ENCODE peak calls at places on chromosomes 5 and 9, in seven cellular contexts. One of them, this sample, is unnamed.

GRCh38 chr5:9140711-9141110 is 405.2 kb downstream of the SEMA5A start:
- DNase-seq in A549: no peak
- DNase-seq in PC-3: no peak
- DNase-seq in neural progenitor cell: no peak
- DNase-seq in endothelial cell of umbilical vein: no peak
- DNase-seq in fibroblast of lung: no peak
- DNase-seq in brain microvascular endothelial cell: no peak
- DNase-seq in this sample: no peak

GRCh38 chr9:127754099-127754760 is 19.1 kb upstream of the TOR2A start:
- DNase-seq in brain microvascular endothelial cell: no peak
- DNase-seq in endothelial cell of umbilical vein: no peak
- DNase-seq in fibroblast of lung: no peak
- DNase-seq in neural progenitor cell: peak
- DNase-seq in PC-3: no peak
- DNase-seq in A549: peak
- DNase-seq in this sample: peak

GRCh38 chr9:6024035-6024554 is 8.7 kb upstream of the RANBP6 start:
- DNase-seq in A549: peak
- DNase-seq in endothelial cell of umbilical vein: peak
- DNase-seq in PC-3: peak
- DNase-seq in neural progenitor cell: peak
- DNase-seq in brain microvascular endothelial cell: no peak
- DNase-seq in fibroblast of lung: peak
- DNase-seq in this sample: peak

GRCh38 chr5:139678751-139679750 is 30.9 kb downstream of the CXXC5 start:
- DNase-seq in PC-3: no peak
- DNase-seq in neural progenitor cell: no peak
- DNase-seq in brain microvascular endothelial cell: no peak
- DNase-seq in A549: no peak
- DNase-seq in endothelial cell of umbilical vein: no peak
- DNase-seq in fibroblast of lung: no peak
- DNase-seq in this sample: no peak

GRCh38 chr9:82091100-82091499 is 102.5 kb downstream of the SPATA31D1 start:
- DNase-seq in neural progenitor cell: no peak
- DNase-seq in endothelial cell of umbilical vein: no peak
- DNase-seq in A549: no peak
- DNase-seq in PC-3: no peak
- DNase-seq in fibroblast of lung: no peak
- DNase-seq in brain microvascular endothelial cell: no peak
- DNase-seq in this sample: no peak

GRCh38 chr5:3034449-3034848 is 283.0 kb upstream of the IRX2 start:
- DNase-seq in fibroblast of lung: no peak
- DNase-seq in neural progenitor cell: no peak
- DNase-seq in brain microvascular endothelial cell: no peak
- DNase-seq in endothelial cell of umbilical vein: no peak
- DNase-seq in A549: no peak
- DNase-seq in PC-3: no peak
- DNase-seq in this sample: no peak

GRCh38 chr5:146466521-146467349 is 19.6 kb downstream of the TCERG1 start:
- DNase-seq in endothelial cell of umbilical vein: peak
- DNase-seq in PC-3: peak
- DNase-seq in brain microvascular endothelial cell: no peak
- DNase-seq in fibroblast of lung: peak
- DNase-seq in neural progenitor cell: peak
- DNase-seq in A549: peak
- DNase-seq in this sample: peak

GRCh38 chr5:150043657-150044333 is 42.6 kb downstream of the CSF1R start:
- DNase-seq in fibroblast of lung: no peak
- DNase-seq in PC-3: no peak
- DNase-seq in endothelial cell of umbilical vein: no peak
- DNase-seq in brain microvascular endothelial cell: no peak
- DNase-seq in A549: no peak
- DNase-seq in neural progenitor cell: no peak
- DNase-seq in this sample: peak

GRCh38 chr5:36492998-36493655 is 113.3 kb upstream of the SLC1A3 start:
- DNase-seq in endothelial cell of umbilical vein: peak
- DNase-seq in A549: no peak
- DNase-seq in PC-3: peak
- DNase-seq in fibroblast of lung: peak
- DNase-seq in neural progenitor cell: no peak
- DNase-seq in brain microvascular endothelial cell: peak
- DNase-seq in this sample: no peak

GRCh38 chr5:87020099-87020934 is 247.4 kb upstream of the RASA1 start:
- DNase-seq in A549: peak
- DNase-seq in fibroblast of lung: peak
- DNase-seq in neural progenitor cell: peak
- DNase-seq in brain microvascular endothelial cell: no peak
- DNase-seq in PC-3: peak
- DNase-seq in endothelial cell of umbilical vein: no peak
- DNase-seq in this sample: peak

GRCh38 chr9:22055090-22055489 is 46.0 kb upstream of the CDKN2B start:
- DNase-seq in A549: no peak
- DNase-seq in endothelial cell of umbilical vein: no peak
- DNase-seq in PC-3: peak
- DNase-seq in brain microvascular endothelial cell: no peak
- DNase-seq in neural progenitor cell: no peak
- DNase-seq in fibroblast of lung: no peak
- DNase-seq in this sample: no peak

GRCh38 chr5:40333459-40334241 is 346.1 kb upstream of the PTGER4 start:
- DNase-seq in brain microvascular endothelial cell: peak
- DNase-seq in PC-3: peak
- DNase-seq in fibroblast of lung: peak
- DNase-seq in neural progenitor cell: no peak
- DNase-seq in endothelial cell of umbilical vein: peak
- DNase-seq in A549: no peak
- DNase-seq in this sample: peak

GRCh38 chr5:135569755-135570452 is 8.9 kb downstream of the CXCL14 start:
- DNase-seq in PC-3: peak
- DNase-seq in neural progenitor cell: peak
- DNase-seq in endothelial cell of umbilical vein: peak
- DNase-seq in fibroblast of lung: peak
- DNase-seq in A549: peak
- DNase-seq in brain microvascular endothelial cell: peak
- DNase-seq in this sample: peak

GRCh38 chr5:135047347-135047695 is 13.3 kb upstream of the PITX1 start:
- DNase-seq in neural progenitor cell: no peak
- DNase-seq in PC-3: no peak
- DNase-seq in fibroblast of lung: no peak
- DNase-seq in A549: no peak
- DNase-seq in endothelial cell of umbilical vein: no peak
- DNase-seq in brain microvascular endothelial cell: no peak
- DNase-seq in this sample: no peak

GRCh38 chr5:149605354-149605997 is 24.2 kb downstream of the ARHGEF37 start:
- DNase-seq in fibroblast of lung: no peak
- DNase-seq in endothelial cell of umbilical vein: no peak
- DNase-seq in A549: no peak
- DNase-seq in brain microvascular endothelial cell: no peak
- DNase-seq in neural progenitor cell: no peak
- DNase-seq in PC-3: no peak
- DNase-seq in this sample: no peak

GRCh38 chr5:124735169-124735858 is 11.1 kb downstream of the ZNF608 start:
- DNase-seq in endothelial cell of umbilical vein: no peak
- DNase-seq in neural progenitor cell: peak
- DNase-seq in brain microvascular endothelial cell: no peak
- DNase-seq in A549: no peak
- DNase-seq in PC-3: no peak
- DNase-seq in fibroblast of lung: peak
- DNase-seq in this sample: peak

GRCh38 chr9:135468866-135469521 is 10.6 kb upstream of the PPP1R26 start:
- DNase-seq in PC-3: peak
- DNase-seq in endothelial cell of umbilical vein: no peak
- DNase-seq in brain microvascular endothelial cell: peak
- DNase-seq in fibroblast of lung: peak
- DNase-seq in A549: no peak
- DNase-seq in neural progenitor cell: no peak
- DNase-seq in this sample: peak

GRCh38 chr9:33818167-33818831 is 1.3 kb downstream of the UBE2R2 start:
- DNase-seq in brain microvascular endothelial cell: no peak
- DNase-seq in A549: no peak
- DNase-seq in PC-3: peak
- DNase-seq in fibroblast of lung: no peak
- DNase-seq in neural progenitor cell: no peak
- DNase-seq in endothelial cell of umbilical vein: no peak
- DNase-seq in this sample: no peak

GRCh38 chr9:130728721-130729120 is 35.1 kb downstream of the EXOSC2 start:
- DNase-seq in PC-3: peak
- DNase-seq in neural progenitor cell: no peak
- DNase-seq in endothelial cell of umbilical vein: peak
- DNase-seq in fibroblast of lung: peak
- DNase-seq in brain microvascular endothelial cell: no peak
- DNase-seq in A549: no peak
- DNase-seq in this sample: peak

GRCh38 chr9:128005938-128006337 is 25.1 kb upstream of the EEIG1 start:
- DNase-seq in endothelial cell of umbilical vein: peak
- DNase-seq in fibroblast of lung: no peak
- DNase-seq in brain microvascular endothelial cell: no peak
- DNase-seq in neural progenitor cell: peak
- DNase-seq in A549: no peak
- DNase-seq in PC-3: peak
- DNase-seq in this sample: no peak

GRCh38 chr5:11044581-11044980 is 283.5 kb upstream of the DAP start:
- DNase-seq in fibroblast of lung: no peak
- DNase-seq in neural progenitor cell: no peak
- DNase-seq in endothelial cell of umbilical vein: no peak
- DNase-seq in PC-3: no peak
- DNase-seq in brain microvascular endothelial cell: no peak
- DNase-seq in A549: no peak
- DNase-seq in this sample: no peak

GRCh38 chr9:136143215-136144001 is 24.7 kb upstream of the TMEM250 start:
- DNase-seq in A549: no peak
- DNase-seq in endothelial cell of umbilical vein: peak
- DNase-seq in fibroblast of lung: peak
- DNase-seq in PC-3: peak
- DNase-seq in brain microvascular endothelial cell: no peak
- DNase-seq in neural progenitor cell: peak
- DNase-seq in this sample: peak

GRCh38 chr9:35726876-35727438 is 5.0 kb downstream of the TLN1 start:
- DNase-seq in endothelial cell of umbilical vein: peak
- DNase-seq in fibroblast of lung: peak
- DNase-seq in brain microvascular endothelial cell: peak
- DNase-seq in PC-3: peak
- DNase-seq in A549: no peak
- DNase-seq in neural progenitor cell: no peak
- DNase-seq in this sample: no peak
- TF ChIP-seq CTCF in endothelial cell of umbilical vein: peak
- TF ChIP-seq CTCF in fibroblast of lung: peak
- TF ChIP-seq CTCF in brain microvascular endothelial cell: peak
- TF ChIP-seq CTCF in PC-3: peak
- TF ChIP-seq CTCF in A549: no peak
- TF ChIP-seq CTCF in neural progenitor cell: no peak
- TF ChIP-seq CTCF in this sample: no peak

DNA sequence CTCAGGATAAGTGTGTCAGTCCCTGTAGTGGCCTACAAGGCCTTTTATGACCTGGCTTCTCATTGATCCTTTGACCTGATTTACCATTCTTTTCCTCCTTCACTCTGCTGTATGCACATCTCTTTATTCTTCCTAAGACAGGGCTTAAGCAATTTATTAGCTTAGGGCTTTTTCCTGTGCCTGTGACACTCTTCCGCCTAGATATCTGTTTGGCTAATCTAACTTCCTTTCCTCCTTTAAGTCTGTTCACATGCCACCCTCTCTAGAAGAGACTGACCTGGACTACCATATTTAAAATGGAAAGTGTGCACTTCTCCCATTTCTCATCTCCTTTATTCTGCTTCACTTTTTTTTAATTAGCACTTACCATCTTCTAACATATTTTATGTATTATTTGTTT is 29.1 kb downstream of the FOCAD start:
- DNase-seq in A549: no peak
- DNase-seq in PC-3: no peak
- DNase-seq in neural progenitor cell: no peak
- DNase-seq in brain microvascular endothelial cell: no peak
- DNase-seq in fibroblast of lung: no peak
- DNase-seq in endothelial cell of umbilical vein: peak
- DNase-seq in this sample: peak
- H3K27ac ChIP-seq in A549: no peak
- H3K27ac ChIP-seq in PC-3: no peak
- H3K27ac ChIP-seq in neural progenitor cell: no peak
- H3K27ac ChIP-seq in brain microvascular endothelial cell: no peak
- H3K27ac ChIP-seq in fibroblast of lung: no peak
- H3K27ac ChIP-seq in endothelial cell of umbilical vein: no peak
- H3K27ac ChIP-seq in this sample: peak

DNA sequence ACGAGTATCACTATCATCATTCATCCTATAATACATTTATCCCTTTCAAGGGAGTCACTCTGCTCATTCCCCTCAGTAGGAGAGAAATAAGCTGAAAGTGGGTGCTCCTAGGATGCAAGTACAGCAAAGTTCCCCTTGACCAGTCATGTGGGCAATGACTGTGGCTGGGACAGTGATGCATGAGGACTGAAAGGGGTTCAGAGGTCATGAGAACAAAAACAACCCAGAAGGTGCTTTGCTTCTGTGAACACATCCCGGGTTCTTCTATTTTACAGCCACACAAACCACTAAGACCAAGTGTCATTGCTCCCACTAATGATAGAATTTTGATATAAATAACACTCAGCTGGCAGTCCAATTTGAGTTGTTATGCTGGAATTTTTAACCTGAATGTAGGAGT is 177.8 kb upstream of the ADCY2 start:
- DNase-seq in A549: no peak
- DNase-seq in PC-3: no peak
- DNase-seq in fibroblast of lung: no peak
- DNase-seq in neural progenitor cell: no peak
- DNase-seq in endothelial cell of umbilical vein: no peak
- DNase-seq in brain microvascular endothelial cell: no peak
- DNase-seq in this sample: no peak
- H3K4me3 ChIP-seq in A549: no peak
- H3K4me3 ChIP-seq in PC-3: no peak
- H3K4me3 ChIP-seq in fibroblast of lung: no peak
- H3K4me3 ChIP-seq in neural progenitor cell: no peak
- H3K4me3 ChIP-seq in endothelial cell of umbilical vein: no peak
- H3K4me3 ChIP-seq in brain microvascular endothelial cell: no peak
- H3K4me3 ChIP-seq in this sample: no peak

DNA sequence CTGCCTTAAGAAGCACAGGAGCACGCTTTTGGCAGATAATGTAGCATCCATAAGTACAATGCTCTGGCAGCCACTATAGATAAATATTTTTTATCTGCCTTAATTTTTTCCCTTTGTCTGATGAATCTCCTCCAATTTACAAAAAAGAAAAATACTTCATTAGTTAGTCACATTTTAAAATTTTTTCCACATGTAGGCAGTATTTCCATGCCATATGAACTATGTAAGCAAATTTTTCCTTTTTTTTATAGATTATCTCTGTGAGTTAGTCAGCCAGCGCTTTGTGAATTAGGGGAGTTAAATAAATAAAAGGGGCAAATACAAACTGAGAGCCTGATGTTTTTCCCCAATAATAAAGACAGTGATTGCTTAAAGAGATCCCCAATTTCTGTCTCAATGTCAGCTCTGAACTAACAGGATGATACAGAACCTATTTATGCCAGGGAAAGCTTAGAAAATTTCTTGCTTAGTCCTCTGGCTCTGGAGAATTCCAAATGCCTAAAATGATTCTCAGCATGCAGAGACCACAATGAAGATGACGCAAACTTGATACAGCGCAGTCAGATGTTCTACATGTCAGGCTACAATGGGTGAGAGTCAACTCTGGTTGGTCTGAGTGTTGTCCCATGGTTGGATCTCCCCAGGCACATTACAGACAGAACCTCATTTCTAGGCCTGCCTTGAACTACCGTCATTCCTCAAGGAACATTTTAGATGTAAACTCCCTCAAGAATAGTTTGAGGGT is 390.4 kb upstream of the CDH6 start:
- DNase-seq in PC-3: no peak
- DNase-seq in brain microvascular endothelial cell: peak
- DNase-seq in neural progenitor cell: no peak
- DNase-seq in A549: no peak
- DNase-seq in fibroblast of lung: no peak
- DNase-seq in endothelial cell of umbilical vein: no peak
- DNase-seq in this sample: no peak
- TF ChIP-seq CTCF in PC-3: no peak
- TF ChIP-seq CTCF in brain microvascular endothelial cell: no peak
- TF ChIP-seq CTCF in neural progenitor cell: no peak
- TF ChIP-seq CTCF in A549: no peak
- TF ChIP-seq CTCF in fibroblast of lung: no peak
- TF ChIP-seq CTCF in endothelial cell of umbilical vein: no peak
- TF ChIP-seq CTCF in this sample: no peak

This sample was measured in A673.